ENCODE peak calls at places on chromosome 4, in nine cellular contexts. U, P, M, B, L, X, C, Z and I are unnamed samples.

GRCh38 chr4:39621582-39621981 is 17.1 kb downstream of the SMIM14 start:
- DNase-seq in U (peak; percentile 14), P (no peak), M (peak; percentile 68), B (no peak), L (no peak), X (no peak), C (no peak), Z (no peak), I (no peak)

GRCh38 chr4:26737385-26737784 is 123.3 kb upstream of the STIM2 start:
- DNase-seq in U (no peak), P (no peak), M (no peak), B (no peak), L (no peak), X (no peak), C (no peak), Z (no peak), I (no peak)

GRCh38 chr4:87299898-87300297 is 22.8 kb downstream of the HSD17B13 start:
- DNase-seq in U (no peak), P (no peak), M (no peak), B (no peak), L (no peak), X (no peak), C (no peak), Z (no peak), I (no peak)

GRCh38 chr4:123350191-123350544 is 46.4 kb upstream of the SPRY1 start:
- DNase-seq in U (peak; percentile 76), P (no peak), M (peak; percentile 57), B (no peak), L (no peak), X (peak; percentile 86), C (peak; percentile 13), Z (no peak), I (peak; percentile 89)

GRCh38 chr4:150131581-150132228 is 53.5 kb downstream of the DCLK2 start:
- DNase-seq in U (no peak), P (no peak), M (no peak), B (no peak), L (no peak), X (no peak), C (no peak), Z (no peak), I (no peak)

GRCh38 chr4:144338148-144338547 is 197.6 kb upstream of the GYPA start:
- DNase-seq in U (no peak), P (no peak), M (no peak), B (no peak), L (no peak), X (no peak), C (no peak), Z (no peak), I (peak; percentile 95)

GRCh38 chr4:83013420-83013867 is 2.8 kb upstream of the LIN54 start:
- DNase-seq in U (no peak), P (no peak), M (peak; percentile 21), B (no peak), L (no peak), X (peak; percentile 28), C (no peak), Z (no peak), I (no peak)

GRCh38 chr4:89829470-89830138 is 7.4 kb downstream of the SNCA start:
- DNase-seq in U (no peak), P (no peak), M (peak; percentile 72), B (peak; percentile 77), L (no peak), X (peak; percentile 13), C (no peak), Z (no peak), I (peak; percentile 10)

GRCh38 chr4:171719691-171720090 is 93.5 kb upstream of the GALNTL6 start:
- DNase-seq in U (no peak), P (no peak), M (no peak), B (no peak), L (no peak), X (no peak), C (no peak), Z (no peak), I (no peak)

GRCh38 chr4:8261851-8262535 is 7.6 kb upstream of the HTRA3 start:
- DNase-seq in U (peak; percentile 49), P (no peak), M (no peak), B (no peak), L (no peak), X (no peak), C (no peak), Z (no peak), I (no peak)